ENCODE peak calls at places on chromosomes 12 and 14, in four cellular contexts. D is choroid plexus epithelial cell; Y is HL-60; E is naive thymus-derived CD4-positive, alpha-beta T cell. I is an unnamed sample.

GRCh38 chr14:64983439-64984310 is 3.0 kb upstream of the FNTB start:
- DNase-seq in D (peak), Y (peak), E (peak), I (no peak)

GRCh38 chr14:99261916-99262787 is 9.8 kb downstream of the BCL11B start:
- DNase-seq in Y (no peak), D (no peak), E (peak), I (no peak)

GRCh38 chr14:90275455-90275814 is 19.1 kb downstream of the PSMC1 start:
- DNase-seq in E (no peak), D (peak), Y (no peak), I (no peak)

GRCh38 chr12:130858084-130858483 is 13.8 kb upstream of the RAN start:
- DNase-seq in Y (no peak), D (no peak), E (no peak), I (no peak)

GRCh38 chr14:69650948-69651369 is 39.6 kb downstream of the SUSD6 start:
- DNase-seq in D (no peak), E (no peak), Y (no peak), I (no peak)

GRCh38 chr12:2851931-2852330 is 4.9 kb downstream of the TEX52 start:
- DNase-seq in Y (no peak), E (no peak), D (no peak), I (no peak)

GRCh38 chr12:6951551-6952120 is 480 bp downstream of the PTPN6 start:
- DNase-seq in D (no peak), Y (no peak), E (peak), I (no peak)

GRCh38 chr12:90304231-90304630 is 595.6 kb upstream of the ATP2B1 start:
- DNase-seq in D (no peak), E (no peak), Y (no peak), I (no peak)

GRCh38 chr14:51167587-51168219 is 72.3 kb upstream of the TMX1 start:
- DNase-seq in Y (peak), D (peak), E (no peak), I (no peak)

GRCh38 chr12:119176267-119177055 is 2.3 kb upstream of the HSPB8 start:
- DNase-seq in D (peak), Y (no peak), E (no peak), I (peak)

GRCh38 chr12:118271199-118271598 is 101.5 kb downstream of the TAOK3 start:
- DNase-seq in Y (no peak), E (no peak), D (no peak), I (no peak)

GRCh38 chr12:23083267-23083666 is 458.3 kb downstream of the ETNK1 start:
- DNase-seq in Y (no peak), D (peak), E (no peak), I (no peak)

GRCh38 chr12:13171921-13172859 is 24.3 kb upstream of the EMP1 start:
- DNase-seq in E (no peak), D (peak), Y (no peak), I (no peak)

GRCh38 chr14:89185919-89186849 is 230.8 kb downstream of the FOXN3 start:
- DNase-seq in E (no peak), Y (no peak), D (peak), I (peak)

GRCh38 chr14:60651936-60652673 is 2.8 kb upstream of the SIX1 start:
- DNase-seq in E (no peak), D (no peak), Y (no peak), I (no peak)

GRCh38 chr12:96471368-96472040 is 17.9 kb upstream of the CFAP54 start:
- DNase-seq in E (no peak), Y (no peak), D (peak), I (no peak)

GRCh38 chr12:94380507-94380906 is 79.2 kb downstream of the CEP83 start:
- DNase-seq in D (no peak), E (no peak), Y (no peak), I (no peak)

GRCh38 chr12:79688376-79689040 is 2.3 kb downstream of the PAWR start:
- DNase-seq in E (no peak), Y (no peak), D (no peak), I (no peak)

GRCh38 chr14:60544659-60545058 is 35.7 kb downstream of the SIX6 start:
- DNase-seq in Y (no peak), D (no peak), E (no peak), I (no peak)

GRCh38 chr12:100565987-100566545 is 7.4 kb upstream of the GAS2L3 start:
- DNase-seq in D (no peak), Y (no peak), E (no peak), I (no peak)

GRCh38 chr12:67354966-67355365 is 85.8 kb downstream of the CAND1 start:
- DNase-seq in Y (no peak), D (peak), E (no peak), I (no peak)

GRCh38 chr14:59159169-59159568 is 29.3 kb upstream of the DAAM1 start:
- DNase-seq in E (no peak), D (peak), Y (no peak), I (no peak)

GRCh38 chr12:46990211-46990610 is 89.2 kb upstream of the PCED1B start:
- DNase-seq in Y (no peak), D (no peak), E (no peak), I (no peak)

GRCh38 chr12:31387011-31387410 is 61.1 kb upstream of the SINHCAF start:
- DNase-seq in E (no peak), Y (no peak), D (no peak), I (no peak)

GRCh38 chr12:115207216-115207915 is 523.4 kb upstream of the TBX3 start:
- DNase-seq in D (no peak), Y (no peak), E (no peak), I (no peak)

GRCh38 chr12:115201928-115202327 is 518.0 kb upstream of the TBX3 start:
- DNase-seq in D (peak), Y (no peak), E (no peak), I (no peak)

GRCh38 chr12:115204957-115205754 is 521.2 kb upstream of the TBX3 start:
- DNase-seq in D (peak), Y (no peak), E (no peak), I (no peak)

GRCh38 chr12:115205755-115206308 is 521.9 kb upstream of the TBX3 start:
- DNase-seq in Y (no peak), E (no peak), D (no peak), I (no peak)

DNA sequence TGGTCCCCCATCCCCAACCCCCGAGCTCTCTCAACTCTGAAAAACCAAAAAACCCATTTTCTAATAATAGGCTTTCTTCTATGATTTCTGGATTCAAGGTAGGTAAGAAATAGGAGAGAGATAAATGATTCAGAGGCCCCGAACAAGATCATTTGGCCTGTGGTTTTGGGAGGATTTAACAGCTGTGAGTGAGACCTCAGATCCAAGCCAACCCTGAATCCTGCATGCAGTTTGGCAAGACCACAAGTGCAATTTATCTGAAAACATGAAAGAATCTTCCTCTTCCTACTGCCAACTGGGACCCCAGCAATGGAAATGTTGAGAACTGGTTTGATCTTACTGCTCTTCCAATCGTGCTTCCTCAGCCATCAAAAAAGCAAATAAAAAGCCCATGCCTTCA is 519.7 kb upstream of the TBX3 start:
- DNase-seq in Y (no peak), D (peak), E (no peak), I (no peak)
- H3K4me3 ChIP-seq in Y (no peak), D (no peak), E (no peak), I (no peak)

GRCh38 chr12:462936-463705 is 3.4 kb downstream of the B4GALNT3 start:
- DNase-seq in E (no peak), D (no peak), Y (no peak), I (no peak)

GRCh38 chr12:459430-460258 is at the start of gene B4GALNT3:
- DNase-seq in D (no peak), E (peak), Y (no peak), I (peak)

GRCh38 chr12:459050-459429 is 699 bp upstream of the B4GALNT3 start:
- DNase-seq in D (no peak), Y (no peak), E (no peak), I (no peak)

GRCh38 chr12:460301-461230 is 827 bp downstream of the B4GALNT3 start:
- DNase-seq in Y (no peak), E (peak), D (no peak), I (peak)

DNA sequence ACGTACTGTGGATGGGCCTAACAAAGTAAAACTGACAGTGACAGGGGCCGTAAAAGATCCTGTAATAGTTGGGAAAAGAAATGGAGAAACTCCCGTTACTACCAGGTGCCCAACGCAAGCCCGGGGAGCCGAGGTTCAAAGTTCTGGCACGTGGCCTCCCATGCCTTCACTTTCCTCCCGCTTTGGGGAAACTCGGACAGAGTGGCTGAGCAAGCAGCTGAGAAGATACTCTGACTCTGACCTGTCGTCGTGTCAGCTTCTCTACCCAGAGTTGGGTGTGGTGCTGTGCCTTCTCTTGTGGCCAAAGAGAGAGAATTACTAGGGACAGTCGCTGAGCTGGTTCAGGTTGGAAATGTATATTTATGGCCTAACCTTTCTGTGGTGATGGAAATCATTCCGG is 1.7 kb downstream of the B4GALNT3 start:
- DNase-seq in Y (no peak), D (no peak), E (no peak), I (no peak)
- H3K4me3 ChIP-seq in Y (no peak), D (no peak), E (no peak), I (no peak)

DNA sequence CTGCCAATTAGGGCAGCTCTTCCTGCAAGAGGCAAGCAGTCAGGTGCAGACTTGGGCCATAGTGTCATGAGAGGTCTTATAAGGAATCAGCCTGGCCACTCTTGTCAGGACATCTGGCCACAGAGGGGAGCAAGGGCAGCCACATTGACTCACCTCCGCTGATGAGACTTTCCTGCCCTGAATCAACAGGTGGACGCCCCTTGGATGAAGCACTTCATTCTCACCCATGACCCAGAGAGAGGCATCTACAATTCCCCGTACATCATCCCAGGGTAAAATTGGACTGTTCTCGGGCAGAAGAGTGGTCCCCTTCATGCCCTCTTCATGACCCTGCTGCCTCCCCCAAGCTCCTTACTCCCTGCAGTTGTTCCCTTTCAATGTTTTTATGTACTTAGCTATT is 16.9 kb downstream of the DAO start:
- DNase-seq in Y (no peak), E (no peak), D (no peak), I (no peak)
- H3K4me3 ChIP-seq in Y (no peak), E (no peak), D (no peak), I (no peak)

GRCh38 chr14:49897965-49898364 is 5.1 kb downstream of the ARF6 start:
- DNase-seq in Y (no peak), E (no peak), D (no peak), I (no peak)
- H3K4me3 ChIP-seq in Y (no peak), E (peak), D (no peak), I (no peak)

DNA sequence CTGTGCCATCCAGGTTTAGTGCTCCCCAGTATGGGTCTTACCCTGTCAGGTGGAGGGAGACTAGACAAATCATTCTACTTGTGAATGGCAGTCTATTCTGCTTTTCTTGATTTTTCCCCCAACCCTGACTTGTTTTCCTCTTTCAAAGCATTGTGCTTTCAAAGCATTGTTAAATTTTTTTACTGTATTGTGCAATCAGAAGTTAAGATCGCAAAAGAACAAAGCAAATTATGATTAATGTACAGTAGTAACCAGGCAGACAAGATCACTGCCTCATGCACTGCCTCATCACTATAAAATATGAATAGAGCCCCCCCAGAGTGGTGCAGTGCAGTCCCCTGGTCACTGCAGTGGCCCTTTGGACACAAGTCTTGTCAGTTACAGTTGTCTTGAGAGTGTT is 14.1 kb downstream of the GABARAPL1 start:
- DNase-seq in D (no peak), Y (no peak), E (no peak), I (no peak)
- H3K4me3 ChIP-seq in D (no peak), Y (no peak), E (no peak), I (no peak)

I was measured in Peyer's patch.